ENCODE peak calls at places on chromosomes 13 and 19, in seven cellular contexts. X is stimulated activated CD8-positive, alpha-beta memory T cell treated with anti-CD3 and anti-CD28 coated beads, Interleukin-15, amount 100 ng/mL, for 48 hours; E is T-helper 1 cell; U is A172; I is NCI-H146; W is EL; H is activated CD4-positive, alpha-beta T cell treated with anti-CD3 and anti-CD28 coated beads, Interleukin-2, amount 50 U/mL, for 1 hour. Y is an unnamed sample.

GRCh38 chr19:3783660-3784584 is 2.3 kb downstream of the MATK start:
- DNase-seq in H (peak; percentile 28), E (no peak), W (no peak), U (no peak), I (no peak), X (peak; percentile 27), Y (no peak)

GRCh38 chr19:48887861-48888612 is 10.5 kb downstream of the TULP2 start:
- DNase-seq in W (no peak), I (no peak), X (no peak), U (peak; percentile 21), H (no peak), E (no peak), Y (no peak)

GRCh38 chr13:44627441-44627840 is 51.3 kb upstream of the TSC22D1 start:
- DNase-seq in I (no peak), X (no peak), E (no peak), U (no peak), H (no peak), W (peak; percentile 59), Y (no peak)

GRCh38 chr13:36475468-36475867 is 43.2 kb downstream of the CCNA1 start:
- DNase-seq in U (no peak), W (peak; percentile 1), H (no peak), I (peak; percentile 43), E (no peak), X (no peak), Y (no peak)

GRCh38 chr13:97844151-97844550 is 109.3 kb upstream of the IPO5 start:
- DNase-seq in E (no peak), U (no peak), I (no peak), W (no peak), X (no peak), H (no peak), Y (no peak)

GRCh38 chr19:43444531-43445340 is 20.7 kb downstream of the LYPD3 start:
- DNase-seq in W (no peak), U (no peak), I (no peak), E (no peak), X (no peak), H (no peak), Y (no peak)

GRCh38 chr19:5907216-5907615 is 2.5 kb downstream of the VMAC start:
- DNase-seq in W (no peak), I (no peak), E (no peak), X (no peak), U (no peak), H (no peak), Y (no peak)

GRCh38 chr13:110307697-110308376 is 753 bp downstream of the COL4A2 start:
- DNase-seq in W (no peak), U (no peak), X (no peak), I (peak; percentile 20), E (no peak), H (no peak), Y (no peak)

GRCh38 chr19:4379383-4380253 is 20.7 kb downstream of the SH3GL1 start:
- DNase-seq in H (no peak), E (no peak), X (no peak), W (peak; percentile 41), U (peak; percentile 97), I (no peak), Y (peak; percentile 75)

GRCh38 chr19:850221-850978 is 1.7 kb upstream of the ELANE start:
- DNase-seq in X (no peak), E (no peak), U (peak; percentile 88), W (peak; percentile 84), I (peak; percentile 72), H (no peak), Y (peak; percentile 84)

GRCh38 chr13:76829572-76830327 is 56.5 kb downstream of the KCTD12 start:
- DNase-seq in H (no peak), X (no peak), U (no peak), W (no peak), E (no peak), I (no peak), Y (no peak)

GRCh38 chr13:22369090-22369489 is 698.2 kb downstream of the FGF9 start:
- DNase-seq in I (no peak), E (no peak), U (no peak), W (no peak), H (no peak), X (no peak), Y (no peak)

GRCh38 chr19:1261863-1262686 is 7.1 kb upstream of the CIRBP start:
- DNase-seq in E (peak; percentile 47), U (peak; percentile 84), W (peak; percentile 49), I (no peak), H (no peak), X (no peak), Y (peak; percentile 94)

GRCh38 chr13:99741979-99742378 is 229.6 kb downstream of the ZIC5 start:
- DNase-seq in H (no peak), E (no peak), U (no peak), W (no peak), I (no peak), X (no peak), Y (no peak)

GRCh38 chr13:101140936-101141335 is 275.4 kb downstream of the NALCN start:
- DNase-seq in H (no peak), W (no peak), X (no peak), E (no peak), U (no peak), I (no peak), Y (no peak)

Y was measured in Peyer's patch.